ENCODE peak calls at places on chromosomes 5 and 9, in five cellular contexts. One of them, this sample, is unnamed.

GRCh38 chr9:20205821-20206220 is 416.5 kb downstream of the MLLT3 start:
- DNase-seq in lung: no peak
- DNase-seq in left ventricle myocardium inferior: no peak
- DNase-seq in body of pancreas: no peak
- DNase-seq in uterus: no peak
- DNase-seq in this sample: no peak

GRCh38 chr9:79152306-79152705 is 419.5 kb upstream of the TLE4 start:
- DNase-seq in body of pancreas: no peak
- DNase-seq in left ventricle myocardium inferior: no peak
- DNase-seq in uterus: no peak
- DNase-seq in lung: no peak
- DNase-seq in this sample: no peak

GRCh38 chr9:89756891-89757537 is 152.2 kb downstream of the GADD45G start:
- DNase-seq in lung: no peak
- DNase-seq in left ventricle myocardium inferior: peak; percentile 71
- DNase-seq in body of pancreas: peak; percentile 63
- DNase-seq in uterus: no peak
- DNase-seq in this sample: no peak

GRCh38 chr5:171667341-171668096 is 118.1 kb upstream of the SMIM23 start:
- DNase-seq in uterus: peak; percentile 80
- DNase-seq in left ventricle myocardium inferior: peak; percentile 60
- DNase-seq in body of pancreas: peak; percentile 66
- DNase-seq in lung: peak; percentile 36
- DNase-seq in this sample: peak; percentile 58

GRCh38 chr5:176537608-176538504 is 654 bp upstream of the RNF44 start:
- DNase-seq in lung: peak; percentile 99
- DNase-seq in uterus: peak; percentile 98
- DNase-seq in body of pancreas: peak; percentile 99
- DNase-seq in left ventricle myocardium inferior: peak; percentile 99
- DNase-seq in this sample: peak; percentile 100

GRCh38 chr9:16708638-16709435 is 161.6 kb downstream of the BNC2 start:
- DNase-seq in lung: no peak
- DNase-seq in left ventricle myocardium inferior: no peak
- DNase-seq in uterus: no peak
- DNase-seq in body of pancreas: no peak
- DNase-seq in this sample: no peak

GRCh38 chr5:27482663-27483062 is 444.3 kb upstream of the CDH9 start:
- DNase-seq in uterus: no peak
- DNase-seq in left ventricle myocardium inferior: no peak
- DNase-seq in lung: no peak
- DNase-seq in body of pancreas: no peak
- DNase-seq in this sample: no peak

GRCh38 chr5:93078082-93079038 is 502.7 kb downstream of the NR2F1-AS1 start:
- DNase-seq in lung: peak; percentile 51
- DNase-seq in left ventricle myocardium inferior: peak; percentile 48
- DNase-seq in body of pancreas: peak; percentile 66
- DNase-seq in uterus: no peak
- DNase-seq in this sample: no peak

GRCh38 chr9:123686131-123686848 is 243.6 kb downstream of the DENND1A start:
- DNase-seq in left ventricle myocardium inferior: no peak
- DNase-seq in uterus: no peak
- DNase-seq in body of pancreas: no peak
- DNase-seq in lung: no peak
- DNase-seq in this sample: no peak

GRCh38 chr5:387491-388265 is 55.3 kb upstream of the EXOC3 start:
- DNase-seq in body of pancreas: no peak
- DNase-seq in left ventricle myocardium inferior: no peak
- DNase-seq in uterus: no peak
- DNase-seq in lung: peak; percentile 25
- DNase-seq in this sample: no peak

GRCh38 chr9:135926402-135927194 is 19.3 kb upstream of the CAMSAP1 start:
- DNase-seq in lung: peak; percentile 57
- DNase-seq in uterus: no peak
- DNase-seq in left ventricle myocardium inferior: no peak
- DNase-seq in body of pancreas: no peak
- DNase-seq in this sample: peak; percentile 74

GRCh38 chr5:96001262-96001661 is 39.6 kb upstream of the ELL2 start:
- DNase-seq in body of pancreas: no peak
- DNase-seq in uterus: no peak
- DNase-seq in lung: no peak
- DNase-seq in left ventricle myocardium inferior: no peak
- DNase-seq in this sample: no peak

GRCh38 chr5:36741138-36741537 is 134.7 kb downstream of the SLC1A3 start:
- DNase-seq in left ventricle myocardium inferior: no peak
- DNase-seq in body of pancreas: peak; percentile 86
- DNase-seq in uterus: no peak
- DNase-seq in lung: no peak
- DNase-seq in this sample: no peak

GRCh38 chr9:132242621-132243155 is 80.8 kb downstream of the NTNG2 start:
- DNase-seq in uterus: no peak
- DNase-seq in body of pancreas: peak; percentile 46
- DNase-seq in left ventricle myocardium inferior: no peak
- DNase-seq in lung: no peak
- DNase-seq in this sample: no peak

GRCh38 chr5:65391591-65391990 is 90.1 kb downstream of the ADAMTS6 start:
- DNase-seq in body of pancreas: no peak
- DNase-seq in left ventricle myocardium inferior: no peak
- DNase-seq in uterus: no peak
- DNase-seq in lung: no peak
- DNase-seq in this sample: no peak

GRCh38 chr9:37449877-37450632 is 15.2 kb downstream of the ZBTB5 start:
- DNase-seq in left ventricle myocardium inferior: no peak
- DNase-seq in lung: no peak
- DNase-seq in uterus: no peak
- DNase-seq in body of pancreas: no peak
- DNase-seq in this sample: no peak

GRCh38 chr9:107293555-107294085 is 10.5 kb downstream of the RAD23B start:
- DNase-seq in uterus: no peak
- DNase-seq in lung: no peak
- DNase-seq in left ventricle myocardium inferior: no peak
- DNase-seq in body of pancreas: no peak
- DNase-seq in this sample: no peak

GRCh38 chr9:74035786-74036185 is 461.3 kb upstream of the RORB start:
- DNase-seq in lung: no peak
- DNase-seq in left ventricle myocardium inferior: no peak
- DNase-seq in body of pancreas: no peak
- DNase-seq in uterus: no peak
- DNase-seq in this sample: no peak

GRCh38 chr9:27065288-27065687 is 43.7 kb upstream of the TEK start:
- DNase-seq in body of pancreas: no peak
- DNase-seq in left ventricle myocardium inferior: no peak
- DNase-seq in uterus: no peak
- DNase-seq in lung: no peak
- DNase-seq in this sample: no peak

GRCh38 chr5:961002-961710 is 47.4 kb upstream of the NKD2 start:
- DNase-seq in uterus: no peak
- DNase-seq in lung: no peak
- DNase-seq in body of pancreas: peak; percentile 15
- DNase-seq in left ventricle myocardium inferior: no peak
- DNase-seq in this sample: no peak

GRCh38 chr5:154143121-154143725 is 47.3 kb upstream of the GALNT10 start:
- DNase-seq in body of pancreas: no peak
- DNase-seq in lung: peak; percentile 13
- DNase-seq in left ventricle myocardium inferior: no peak
- DNase-seq in uterus: no peak
- DNase-seq in this sample: no peak

GRCh38 chr5:67363195-67363594 is 166.6 kb upstream of the CD180 start:
- DNase-seq in lung: no peak
- DNase-seq in left ventricle myocardium inferior: no peak
- DNase-seq in uterus: no peak
- DNase-seq in body of pancreas: no peak
- DNase-seq in this sample: no peak

GRCh38 chr5:6736524-6737042 is 23.4 kb downstream of the TENT4A start:
- DNase-seq in body of pancreas: no peak
- DNase-seq in left ventricle myocardium inferior: no peak
- DNase-seq in uterus: no peak
- DNase-seq in lung: no peak
- DNase-seq in this sample: peak; percentile 46

GRCh38 chr5:179293276-179293675 is 52.0 kb downstream of the ADAMTS2 start:
- DNase-seq in uterus: peak; percentile 23
- DNase-seq in left ventricle myocardium inferior: no peak
- DNase-seq in body of pancreas: no peak
- DNase-seq in lung: no peak
- DNase-seq in this sample: peak; percentile 72

GRCh38 chr9:28155067-28155466 is 581.8 kb upstream of the C9orf72 start:
- DNase-seq in lung: no peak
- DNase-seq in uterus: no peak
- DNase-seq in left ventricle myocardium inferior: no peak
- DNase-seq in body of pancreas: peak; percentile 48
- DNase-seq in this sample: no peak

GRCh38 chr5:141516648-141517025 is 27.8 kb downstream of the PCDHGC5 start:
- DNase-seq in body of pancreas: no peak
- DNase-seq in uterus: no peak
- DNase-seq in lung: no peak
- DNase-seq in left ventricle myocardium inferior: no peak
- DNase-seq in this sample: peak; percentile 85

GRCh38 chr5:11904270-11904906 is at the start of gene CTNND2:
- DNase-seq in left ventricle myocardium inferior: no peak
- DNase-seq in uterus: no peak
- DNase-seq in lung: peak; percentile 37
- DNase-seq in body of pancreas: peak; percentile 76
- DNase-seq in this sample: no peak

GRCh38 chr5:111326551-111326950 is 102.4 kb downstream of the CAMK4 start:
- DNase-seq in left ventricle myocardium inferior: no peak
- DNase-seq in body of pancreas: no peak
- DNase-seq in uterus: no peak
- DNase-seq in lung: no peak
- DNase-seq in this sample: no peak

GRCh38 chr5:136729901-136730355 is 364.6 kb upstream of the TRPC7 start:
- DNase-seq in lung: no peak
- DNase-seq in uterus: no peak
- DNase-seq in left ventricle myocardium inferior: no peak
- DNase-seq in body of pancreas: no peak
- DNase-seq in this sample: no peak

GRCh38 chr5:99866740-99867139 is 668.4 kb upstream of the FAM174A start:
- DNase-seq in body of pancreas: no peak
- DNase-seq in uterus: no peak
- DNase-seq in left ventricle myocardium inferior: no peak
- DNase-seq in lung: no peak
- DNase-seq in this sample: no peak

GRCh38 chr5:69083412-69083811 is 10.4 kb upstream of the SLC30A5 start:
- DNase-seq in left ventricle myocardium inferior: no peak
- DNase-seq in lung: no peak
- DNase-seq in body of pancreas: peak; percentile 84
- DNase-seq in uterus: no peak
- DNase-seq in this sample: no peak

GRCh38 chr5:148776780-148777179 is 49.6 kb upstream of the ADRB2 start:
- DNase-seq in left ventricle myocardium inferior: no peak
- DNase-seq in lung: no peak
- DNase-seq in body of pancreas: no peak
- DNase-seq in uterus: no peak
- DNase-seq in this sample: no peak

GRCh38 chr5:172902497-172903472 is 56.4 kb upstream of the RPL26L1 start:
- DNase-seq in lung: peak; percentile 92
- DNase-seq in body of pancreas: peak; percentile 79
- DNase-seq in uterus: peak; percentile 92
- DNase-seq in left ventricle myocardium inferior: peak; percentile 81
- DNase-seq in this sample: peak; percentile 93

GRCh38 chr9:96496368-96497116 is 46.6 kb downstream of the HABP4 start:
- DNase-seq in lung: no peak
- DNase-seq in left ventricle myocardium inferior: no peak
- DNase-seq in uterus: no peak
- DNase-seq in body of pancreas: no peak
- DNase-seq in this sample: peak; percentile 60

GRCh38 chr9:96493757-96494156 is 43.8 kb downstream of the HABP4 start:
- DNase-seq in body of pancreas: no peak
- DNase-seq in left ventricle myocardium inferior: no peak
- DNase-seq in uterus: no peak
- DNase-seq in lung: no peak
- DNase-seq in this sample: no peak

GRCh38 chr9:96497117-96497399 is 47.1 kb downstream of the HABP4 start:
- DNase-seq in body of pancreas: no peak
- DNase-seq in uterus: no peak
- DNase-seq in left ventricle myocardium inferior: no peak
- DNase-seq in lung: no peak
- DNase-seq in this sample: peak; percentile 64

GRCh38 chr9:96494215-96494800 is 44.3 kb downstream of the HABP4 start:
- DNase-seq in lung: no peak
- DNase-seq in left ventricle myocardium inferior: no peak
- DNase-seq in body of pancreas: no peak
- DNase-seq in uterus: no peak
- DNase-seq in this sample: peak; percentile 48

GRCh38 chr9:96495341-96495740 is 45.4 kb downstream of the HABP4 start:
- DNase-seq in body of pancreas: no peak
- DNase-seq in left ventricle myocardium inferior: no peak
- DNase-seq in lung: peak; percentile 57
- DNase-seq in uterus: no peak
- DNase-seq in this sample: no peak
- H3K27ac ChIP-seq in body of pancreas: no peak overlapping the region
- H3K27ac ChIP-seq in left ventricle myocardium inferior: no peak overlapping the region
- H3K27ac ChIP-seq in lung: no peak overlapping the region
- H3K27ac ChIP-seq in uterus: no peak overlapping the region
- H3K27ac ChIP-seq in this sample: no peak overlapping the region

GRCh38 chr5:126435714-126436113 is 12.5 kb downstream of the GRAMD2B start:
- DNase-seq in lung: no peak
- DNase-seq in left ventricle myocardium inferior: no peak
- DNase-seq in body of pancreas: no peak
- DNase-seq in uterus: no peak
- DNase-seq in this sample: no peak
- H3K27ac ChIP-seq in lung: no peak overlapping the region
- H3K27ac ChIP-seq in left ventricle myocardium inferior: no peak overlapping the region
- H3K27ac ChIP-seq in body of pancreas: no peak overlapping the region
- H3K27ac ChIP-seq in uterus: peak overlapping the region; percentile 65
- H3K27ac ChIP-seq in this sample: no peak overlapping the region

DNA sequence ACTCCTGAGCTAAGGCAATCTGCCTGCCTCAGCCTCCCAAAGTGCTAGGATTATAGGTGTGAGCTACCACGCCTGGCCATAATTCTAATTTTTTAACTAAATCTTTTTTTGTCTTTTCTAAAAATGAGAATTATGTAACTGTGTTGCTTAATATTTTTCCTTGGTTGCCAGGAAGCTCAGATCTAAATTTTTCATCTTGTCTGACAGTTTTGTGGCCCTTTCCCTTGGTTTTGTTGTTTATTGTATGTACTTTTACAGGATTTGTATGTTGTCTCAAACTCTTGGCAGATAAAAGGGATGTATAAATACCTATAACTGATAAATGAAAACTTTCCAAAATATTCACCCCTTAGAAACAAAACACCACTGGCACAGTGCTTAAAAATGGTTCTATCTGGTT is 88.2 kb upstream of the KLF9 start:
- DNase-seq in left ventricle myocardium inferior: no peak
- DNase-seq in uterus: no peak
- DNase-seq in body of pancreas: no peak
- DNase-seq in lung: no peak
- DNase-seq in this sample: no peak
- H3K27ac ChIP-seq in left ventricle myocardium inferior: peak overlapping the region; percentile 44
- H3K27ac ChIP-seq in uterus: peak overlapping the region; percentile 67
- H3K27ac ChIP-seq in body of pancreas: no peak overlapping the region
- H3K27ac ChIP-seq in lung: no peak overlapping the region
- H3K27ac ChIP-seq in this sample: peak overlapping the region; percentile 72

GRCh38 chr9:98401140-98402025 is 145.9 kb upstream of the TBC1D2 start:
- DNase-seq in body of pancreas: no peak
- DNase-seq in left ventricle myocardium inferior: no peak
- DNase-seq in lung: no peak
- DNase-seq in uterus: no peak
- DNase-seq in this sample: no peak
- H3K27ac ChIP-seq in body of pancreas: no peak overlapping the region
- H3K27ac ChIP-seq in left ventricle myocardium inferior: peak overlapping the region; percentile 56
- H3K27ac ChIP-seq in lung: no peak overlapping the region
- H3K27ac ChIP-seq in uterus: no peak overlapping the region
- H3K27ac ChIP-seq in this sample: no peak overlapping the region